ENCODE peak calls at places on chromosomes 4 and X, in six cellular contexts. One of them, this sample, is unnamed.

GRCh38 chr4:32472918-32473317 is 1752.7 kb downstream of the PCDH7 start:
- DNase-seq in osteoblast: no peak
- DNase-seq in mammary epithelial cell: no peak
- DNase-seq in neural progenitor cell: peak
- DNase-seq in fibroblast of lung: no peak
- DNase-seq in DND-41: no peak
- DNase-seq in this sample: no peak

GRCh38 chr4:103721251-103721650 is 1.5 kb upstream of the TACR3 start:
- DNase-seq in osteoblast: no peak
- DNase-seq in mammary epithelial cell: no peak
- DNase-seq in neural progenitor cell: no peak
- DNase-seq in fibroblast of lung: no peak
- DNase-seq in DND-41: no peak
- DNase-seq in this sample: no peak

GRCh38 chr4:128782076-128782715 is 27.3 kb upstream of the JADE1 start:
- DNase-seq in osteoblast: peak
- DNase-seq in mammary epithelial cell: no peak
- DNase-seq in neural progenitor cell: peak
- DNase-seq in fibroblast of lung: no peak
- DNase-seq in DND-41: peak
- DNase-seq in this sample: peak

GRCh38 chr4:102780476-102781144 is 19.8 kb upstream of the MANBA start:
- DNase-seq in osteoblast: peak
- DNase-seq in mammary epithelial cell: peak
- DNase-seq in neural progenitor cell: no peak
- DNase-seq in fibroblast of lung: peak
- DNase-seq in DND-41: no peak
- DNase-seq in this sample: peak

GRCh38 chr4:21921526-21922180 is 26.9 kb downstream of the KCNIP4 start:
- DNase-seq in osteoblast: no peak
- DNase-seq in mammary epithelial cell: no peak
- DNase-seq in neural progenitor cell: no peak
- DNase-seq in fibroblast of lung: no peak
- DNase-seq in DND-41: no peak
- DNase-seq in this sample: no peak

GRCh38 chr4:8761167-8761823 is 110.3 kb downstream of the HMX1 start:
- DNase-seq in osteoblast: peak
- DNase-seq in mammary epithelial cell: no peak
- DNase-seq in neural progenitor cell: no peak
- DNase-seq in fibroblast of lung: no peak
- DNase-seq in DND-41: no peak
- DNase-seq in this sample: no peak

GRCh38 chr4:1243451-1244080 is 5.4 kb downstream of the CTBP1 start:
- DNase-seq in osteoblast: peak
- DNase-seq in mammary epithelial cell: no peak
- DNase-seq in neural progenitor cell: no peak
- DNase-seq in fibroblast of lung: no peak
- DNase-seq in DND-41: no peak
- DNase-seq in this sample: no peak

GRCh38 chr4:186134254-186134653 is 29.8 kb downstream of the FAM149A start:
- DNase-seq in osteoblast: no peak
- DNase-seq in mammary epithelial cell: no peak
- DNase-seq in neural progenitor cell: no peak
- DNase-seq in fibroblast of lung: no peak
- DNase-seq in DND-41: no peak
- DNase-seq in this sample: no peak

GRCh38 chr4:23805381-23805780 is 84.5 kb downstream of the PPARGC1A start:
- DNase-seq in osteoblast: no peak
- DNase-seq in mammary epithelial cell: no peak
- DNase-seq in neural progenitor cell: no peak
- DNase-seq in fibroblast of lung: peak
- DNase-seq in DND-41: no peak
- DNase-seq in this sample: peak

GRCh38 chr4:149699642-149700041 is 116.0 kb downstream of the IQCM start:
- DNase-seq in osteoblast: no peak
- DNase-seq in mammary epithelial cell: no peak
- DNase-seq in neural progenitor cell: no peak
- DNase-seq in fibroblast of lung: no peak
- DNase-seq in DND-41: no peak
- DNase-seq in this sample: no peak

GRCh38 chr4:157804986-157805385 is 367.8 kb downstream of the GASK1B start:
- DNase-seq in osteoblast: no peak
- DNase-seq in mammary epithelial cell: peak
- DNase-seq in neural progenitor cell: peak
- DNase-seq in fibroblast of lung: peak
- DNase-seq in DND-41: no peak
- DNase-seq in this sample: no peak

GRCh38 chrX:120672389-120672788 is 42.5 kb upstream of the C1GALT1C1 start:
- DNase-seq in osteoblast: peak
- DNase-seq in mammary epithelial cell: peak
- DNase-seq in neural progenitor cell: no peak
- DNase-seq in fibroblast of lung: peak
- DNase-seq in DND-41: no peak
- DNase-seq in this sample: peak

GRCh38 chr4:13476915-13477314 is 7.2 kb downstream of the RAB28 start:
- DNase-seq in osteoblast: no peak
- DNase-seq in mammary epithelial cell: peak
- DNase-seq in neural progenitor cell: no peak
- DNase-seq in fibroblast of lung: no peak
- DNase-seq in DND-41: no peak
- DNase-seq in this sample: peak

GRCh38 chr4:15996773-15997172 is 33.8 kb upstream of the FGFBP2 start:
- DNase-seq in osteoblast: no peak
- DNase-seq in mammary epithelial cell: no peak
- DNase-seq in neural progenitor cell: no peak
- DNase-seq in fibroblast of lung: no peak
- DNase-seq in DND-41: no peak
- DNase-seq in this sample: peak

GRCh38 chr4:128802680-128803628 is 6.5 kb upstream of the JADE1 start:
- DNase-seq in osteoblast: no peak
- DNase-seq in mammary epithelial cell: no peak
- DNase-seq in neural progenitor cell: no peak
- DNase-seq in fibroblast of lung: no peak
- DNase-seq in DND-41: no peak
- DNase-seq in this sample: no peak

GRCh38 chr4:3136454-3136853 is 62.0 kb downstream of the HTT start:
- DNase-seq in osteoblast: no peak
- DNase-seq in mammary epithelial cell: no peak
- DNase-seq in neural progenitor cell: no peak
- DNase-seq in fibroblast of lung: peak
- DNase-seq in DND-41: no peak
- DNase-seq in this sample: peak

GRCh38 chr4:47839259-47839658 is 1.4 kb upstream of the CORIN start:
- DNase-seq in osteoblast: no peak
- DNase-seq in mammary epithelial cell: peak
- DNase-seq in neural progenitor cell: no peak
- DNase-seq in fibroblast of lung: peak
- DNase-seq in DND-41: no peak
- DNase-seq in this sample: peak

GRCh38 chrX:121570072-121570841 is 522.8 kb downstream of the GLUD2 start:
- DNase-seq in osteoblast: no peak
- DNase-seq in mammary epithelial cell: peak
- DNase-seq in neural progenitor cell: no peak
- DNase-seq in fibroblast of lung: no peak
- DNase-seq in DND-41: no peak
- DNase-seq in this sample: no peak

GRCh38 chr4:128793859-128794667 is 15.4 kb upstream of the JADE1 start:
- DNase-seq in osteoblast: peak
- DNase-seq in mammary epithelial cell: no peak
- DNase-seq in neural progenitor cell: no peak
- DNase-seq in fibroblast of lung: peak
- DNase-seq in DND-41: no peak
- DNase-seq in this sample: peak

GRCh38 chr4:173722075-173722474 is 192.0 kb upstream of the HAND2 start:
- DNase-seq in osteoblast: no peak
- DNase-seq in mammary epithelial cell: no peak
- DNase-seq in neural progenitor cell: no peak
- DNase-seq in fibroblast of lung: no peak
- DNase-seq in DND-41: no peak
- DNase-seq in this sample: no peak

GRCh38 chrX:16914058-16914457 is 32.4 kb upstream of the REPS2 start:
- DNase-seq in osteoblast: no peak
- DNase-seq in mammary epithelial cell: no peak
- DNase-seq in neural progenitor cell: no peak
- DNase-seq in fibroblast of lung: peak
- DNase-seq in DND-41: no peak
- DNase-seq in this sample: no peak

GRCh38 chrX:134144231-134144630 is 92.8 kb upstream of the CCDC160 start:
- DNase-seq in osteoblast: peak
- DNase-seq in mammary epithelial cell: peak
- DNase-seq in neural progenitor cell: peak
- DNase-seq in fibroblast of lung: peak
- DNase-seq in DND-41: peak
- DNase-seq in this sample: peak

GRCh38 chrX:103774070-103774642 is 2.5 kb upstream of the PLP1 start:
- DNase-seq in osteoblast: no peak
- DNase-seq in mammary epithelial cell: peak
- DNase-seq in neural progenitor cell: peak
- DNase-seq in fibroblast of lung: peak
- DNase-seq in DND-41: no peak
- DNase-seq in this sample: peak

GRCh38 chr4:89249716-89250361 is 57.8 kb downstream of the GPRIN3 start:
- DNase-seq in osteoblast: no peak
- DNase-seq in mammary epithelial cell: no peak
- DNase-seq in neural progenitor cell: no peak
- DNase-seq in fibroblast of lung: no peak
- DNase-seq in DND-41: no peak
- DNase-seq in this sample: no peak
- H2AFZ ChIP-seq in osteoblast: no peak
- H2AFZ ChIP-seq in mammary epithelial cell: no peak
- H2AFZ ChIP-seq in neural progenitor cell: no peak
- H2AFZ ChIP-seq in fibroblast of lung: no peak
- H2AFZ ChIP-seq in DND-41: no peak
- H2AFZ ChIP-seq in this sample: no peak

DNA sequence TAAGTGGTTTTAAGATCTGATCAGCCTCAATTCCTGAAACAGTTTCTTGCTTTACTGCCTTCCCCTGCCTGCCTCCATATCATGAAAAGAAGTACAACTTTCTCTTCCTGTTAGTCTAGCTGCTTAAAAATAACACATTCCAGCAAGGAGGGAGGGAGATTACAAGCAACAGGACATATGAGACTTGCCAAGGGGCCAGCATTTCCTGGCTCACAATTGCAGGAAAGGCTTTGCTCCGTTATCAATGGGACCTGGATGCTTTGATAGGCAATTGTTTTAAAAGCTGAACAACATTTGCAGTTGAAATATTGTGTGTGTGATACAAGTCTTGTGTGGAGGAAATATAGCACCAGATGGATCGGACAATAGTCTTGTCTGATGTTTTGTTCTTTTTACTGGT is 425.0 kb downstream of the FAT4 start:
- DNase-seq in osteoblast: no peak
- DNase-seq in mammary epithelial cell: no peak
- DNase-seq in neural progenitor cell: no peak
- DNase-seq in fibroblast of lung: peak
- DNase-seq in DND-41: no peak
- DNase-seq in this sample: peak
- H2AFZ ChIP-seq in osteoblast: peak
- H2AFZ ChIP-seq in mammary epithelial cell: peak
- H2AFZ ChIP-seq in neural progenitor cell: peak
- H2AFZ ChIP-seq in fibroblast of lung: peak
- H2AFZ ChIP-seq in DND-41: no peak
- H2AFZ ChIP-seq in this sample: peak

GRCh38 chrX:33974676-33975075 is 157.4 kb downstream of the FAM47A start:
- DNase-seq in osteoblast: no peak
- DNase-seq in mammary epithelial cell: no peak
- DNase-seq in neural progenitor cell: no peak
- DNase-seq in fibroblast of lung: no peak
- DNase-seq in DND-41: no peak
- DNase-seq in this sample: no peak

GRCh38 chrX:33969105-33969504 is 163.0 kb downstream of the FAM47A start:
- DNase-seq in osteoblast: no peak
- DNase-seq in mammary epithelial cell: no peak
- DNase-seq in neural progenitor cell: no peak
- DNase-seq in fibroblast of lung: no peak
- DNase-seq in DND-41: no peak
- DNase-seq in this sample: no peak

GRCh38 chrX:33968611-33969010 is 163.5 kb downstream of the FAM47A start:
- DNase-seq in osteoblast: no peak
- DNase-seq in mammary epithelial cell: no peak
- DNase-seq in neural progenitor cell: no peak
- DNase-seq in fibroblast of lung: no peak
- DNase-seq in DND-41: no peak
- DNase-seq in this sample: no peak

DNA sequence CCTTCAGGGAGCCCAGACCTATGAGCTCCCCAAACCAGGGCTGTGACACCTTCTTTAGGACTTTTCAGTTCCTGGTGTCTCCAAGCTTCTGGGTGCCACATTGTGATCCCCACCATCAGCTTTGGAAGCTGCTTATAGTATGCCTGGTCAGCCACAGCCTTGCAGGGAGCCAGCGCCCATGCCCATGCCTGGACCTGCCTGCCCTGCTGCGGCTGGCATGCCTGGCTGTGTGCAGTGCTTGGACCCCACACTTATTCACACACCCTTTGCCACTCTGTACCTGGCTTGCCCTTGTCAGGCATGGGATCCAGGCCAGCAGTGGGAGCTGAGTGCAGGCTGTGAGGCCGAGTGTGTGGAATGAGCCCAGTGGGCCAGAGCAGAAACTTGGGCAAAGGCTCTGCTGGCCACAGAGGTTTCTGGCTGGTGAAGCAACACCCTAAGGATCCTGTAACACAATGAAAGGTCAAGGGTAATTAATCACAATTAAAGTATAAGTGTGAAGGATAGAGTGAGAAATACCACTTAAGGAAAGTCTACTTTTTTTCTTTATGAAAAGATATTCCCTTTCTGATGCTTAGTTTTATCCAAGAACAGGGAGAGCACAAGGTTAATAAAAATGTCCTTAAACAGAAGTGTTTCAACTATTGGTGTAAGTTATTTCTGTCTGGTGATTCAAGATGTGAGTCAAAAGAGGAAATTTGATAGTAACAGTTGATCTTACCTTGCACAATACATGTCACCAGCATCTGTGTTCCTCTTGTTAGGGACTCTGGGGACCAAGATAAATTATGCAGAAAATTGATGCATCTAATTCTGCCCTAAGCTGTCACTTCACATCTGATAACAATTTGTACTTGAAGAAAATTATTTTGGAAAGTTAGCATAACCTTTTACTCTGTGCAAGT is 161.8 kb downstream of the FAM47A start:
- DNase-seq in osteoblast: no peak
- DNase-seq in mammary epithelial cell: no peak
- DNase-seq in neural progenitor cell: no peak
- DNase-seq in fibroblast of lung: no peak
- DNase-seq in DND-41: no peak
- DNase-seq in this sample: no peak
- H2AFZ ChIP-seq in osteoblast: no peak
- H2AFZ ChIP-seq in mammary epithelial cell: no peak
- H2AFZ ChIP-seq in neural progenitor cell: no peak
- H2AFZ ChIP-seq in fibroblast of lung: no peak
- H2AFZ ChIP-seq in DND-41: no peak
- H2AFZ ChIP-seq in this sample: no peak

DNA sequence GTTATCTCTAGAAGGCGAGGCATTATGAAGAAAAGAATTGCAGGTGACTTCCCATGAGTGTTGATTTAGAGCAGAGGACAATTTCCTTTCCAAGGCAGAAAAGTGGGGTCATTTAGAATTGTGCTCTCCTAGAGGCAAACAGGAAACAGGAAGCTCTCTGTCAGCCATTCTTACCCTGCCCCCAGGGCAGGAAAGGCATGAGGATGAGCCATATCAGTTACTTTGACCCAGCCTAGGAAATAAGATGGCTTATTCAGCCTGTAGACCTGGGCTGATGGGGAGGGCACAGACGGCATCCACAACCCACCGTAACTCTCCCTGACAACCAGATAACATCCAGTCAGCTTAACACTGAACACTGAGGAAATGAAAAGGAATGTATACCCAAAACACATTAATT is 88.8 kb upstream of the KDR start:
- DNase-seq in osteoblast: no peak
- DNase-seq in mammary epithelial cell: peak
- DNase-seq in neural progenitor cell: no peak
- DNase-seq in fibroblast of lung: no peak
- DNase-seq in DND-41: no peak
- DNase-seq in this sample: no peak
- H2AFZ ChIP-seq in osteoblast: no peak
- H2AFZ ChIP-seq in mammary epithelial cell: peak
- H2AFZ ChIP-seq in neural progenitor cell: peak
- H2AFZ ChIP-seq in fibroblast of lung: peak
- H2AFZ ChIP-seq in DND-41: peak
- H2AFZ ChIP-seq in this sample: peak